ENCODE peak calls at places on chromosomes 6 and 20, in four cellular contexts. J is lower leg skin, K is HepG2, V is glutamatergic neuron. N is an unnamed sample.

GRCh38 chr6:44000164-44000842 is 126.9 kb downstream of the MRPL14 start:
- DNase-seq in J (no peak), K (no peak), V (no peak), N (peak)

GRCh38 chr20:56606174-56606945 is 22.7 kb upstream of the TFAP2C start:
- DNase-seq in J (no peak), K (no peak), V (no peak), N (no peak)

GRCh38 chr6:134774244-134774643 is 175.7 kb downstream of the ALDH8A1 start:
- DNase-seq in J (no peak), K (no peak), V (no peak), N (no peak)

GRCh38 chr20:38805958-38806854 is 709 bp downstream of the PPP1R16B start:
- DNase-seq in J (peak), K (no peak), V (peak), N (peak)

GRCh38 chr6:149323925-149324324 is 6.4 kb downstream of the TAB2 start:
- DNase-seq in J (no peak), K (no peak), V (no peak), N (no peak)

GRCh38 chr6:49913656-49914055 is 47.3 kb upstream of the CRISP1 start:
- DNase-seq in J (no peak), K (no peak), V (no peak), N (no peak)

GRCh38 chr20:35039146-35039545 is 53.5 kb downstream of the TRPC4AP start:
- DNase-seq in J (no peak), K (no peak), V (no peak), N (peak)

GRCh38 chr20:48170625-48171024 is 385.3 kb upstream of the SULF2 start:
- DNase-seq in J (no peak), K (no peak), V (no peak), N (no peak)

GRCh38 chr6:43942616-43943015 is 172.6 kb downstream of the VEGFA start:
- DNase-seq in J (no peak), K (no peak), V (no peak), N (no peak)

GRCh38 chr20:60057866-60058807 is 99.9 kb downstream of the CDH26 start:
- DNase-seq in J (peak), K (no peak), V (peak), N (peak)

GRCh38 chr6:26175428-26176181 is 88.4 kb downstream of the HFE start:
- DNase-seq in J (no peak), K (peak), V (no peak), N (no peak)

GRCh38 chr6:80472276-80472675 is 365.8 kb downstream of the BCKDHB start:
- DNase-seq in J (no peak), K (no peak), V (no peak), N (no peak)

GRCh38 chr20:13353261-13353945 is 132.3 kb downstream of the ISM1 start:
- DNase-seq in J (no peak), K (no peak), V (no peak), N (no peak)

GRCh38 chr6:15026832-15027231 is 219.0 kb upstream of the JARID2 start:
- DNase-seq in J (no peak), K (peak), V (no peak), N (no peak)

GRCh38 chr6:166341464-166341863 is 881 bp downstream of the SFT2D1 start:
- DNase-seq in J (no peak), K (no peak), V (no peak), N (no peak)

GRCh38 chr6:124963416-124964083 is 1.3 kb downstream of the RNF217 start:
- DNase-seq in J (no peak), K (no peak), V (no peak), N (no peak)

GRCh38 chr6:170024940-170025339 is 265.9 kb downstream of the DLL1 start:
- DNase-seq in J (peak), K (no peak), V (no peak), N (peak)

GRCh38 chr20:699811-700338 is 24.3 kb upstream of the SCRT2 start:
- DNase-seq in J (no peak), K (no peak), V (peak), N (no peak)

GRCh38 chr6:85641522-85641915 is 1.2 kb downstream of the SYNCRIP start:
- DNase-seq in J (no peak), K (no peak), V (no peak), N (no peak)

GRCh38 chr6:107496041-107496440 is 6.1 kb downstream of the SOBP start:
- DNase-seq in J (no peak), K (no peak), V (no peak), N (no peak)

GRCh38 chr6:137866200-137866913 is 702 bp upstream of the TNFAIP3 start:
- DNase-seq in J (peak), K (no peak), V (peak), N (peak)

GRCh38 chr6:70175770-70176169 is 127.1 kb downstream of the COL9A1 start:
- DNase-seq in J (no peak), K (no peak), V (no peak), N (no peak)

GRCh38 chr6:166466178-166467122 is 83.7 kb upstream of the MPC1 start:
- DNase-seq in J (peak), K (no peak), V (peak), N (no peak)

DNA sequence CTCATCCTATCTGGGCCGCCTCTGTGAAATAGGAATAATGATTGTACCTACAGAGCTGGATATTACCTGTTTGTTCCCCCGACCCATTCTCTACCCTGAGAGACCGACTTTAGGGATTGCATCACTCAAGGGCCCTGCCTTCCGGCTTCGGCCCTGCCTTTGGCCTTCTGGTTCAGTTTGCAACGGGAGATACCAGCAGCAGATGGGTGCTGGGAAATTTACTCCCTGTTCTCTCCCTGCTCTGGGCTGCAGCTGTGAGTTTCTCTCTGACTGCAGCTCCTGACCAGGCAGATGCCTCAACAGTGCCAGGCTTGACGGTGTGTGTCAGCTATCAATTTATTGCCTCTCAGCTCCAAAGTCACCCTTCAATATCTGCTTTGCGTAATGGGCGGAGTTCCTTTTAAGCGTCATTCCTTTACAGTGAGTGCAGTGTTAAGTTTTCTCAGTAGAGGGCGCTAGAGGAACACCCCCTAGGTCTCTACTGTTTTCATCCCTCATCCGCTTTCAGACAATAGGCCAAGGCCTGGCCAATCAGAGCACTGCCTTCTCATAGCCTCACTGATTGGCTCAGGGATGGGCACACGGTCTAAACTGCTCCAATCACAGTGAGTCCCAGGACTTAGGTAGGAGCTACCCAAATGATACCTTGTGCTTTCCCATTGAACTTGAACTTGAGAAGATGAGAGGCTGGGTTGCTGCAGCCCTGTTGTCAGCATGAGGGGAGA is 30.0 kb downstream of the KCNG1 start:
- DNase-seq in J (no peak), K (peak), V (peak), N (no peak)
- TF ChIP-seq CTCF in J (peak), K (peak), V (peak), N (peak)

DNA sequence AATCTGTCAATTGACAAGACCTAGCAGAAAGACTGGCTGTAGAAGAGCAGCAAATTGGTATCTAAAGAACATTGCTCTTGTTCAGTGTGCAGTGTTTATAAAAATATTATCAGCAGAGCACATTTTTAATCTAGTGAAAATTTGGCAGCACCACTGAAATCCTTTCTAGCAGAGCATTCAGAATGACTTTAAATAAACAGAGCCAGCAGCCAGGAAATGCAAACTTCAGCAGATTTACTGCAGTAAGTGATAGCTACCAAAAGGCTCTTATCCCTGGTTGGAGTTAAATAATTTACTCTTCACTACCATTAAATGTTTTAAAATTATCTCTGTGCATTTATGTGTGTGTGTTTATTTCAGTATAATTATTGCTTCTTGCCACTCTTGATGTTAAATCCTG is 590.9 kb upstream of the CITED2 start:
- DNase-seq in J (no peak), K (no peak), V (no peak), N (no peak)
- TF ChIP-seq CTCF in J (no peak), K (no peak), V (no peak), N (no peak)

GRCh38 chr6:24064106-24064505 is 61.9 kb upstream of the NRSN1 start:
- DNase-seq in J (no peak), K (peak), V (no peak), N (no peak)
- TF ChIP-seq CTCF in J (no peak), K (peak), V (peak), N (no peak)

GRCh38 chr6:164897523-164898094 is 411.8 kb downstream of the C6orf118 start:
- DNase-seq in J (no peak), K (no peak), V (no peak), N (no peak)
- TF ChIP-seq CTCF in J (no peak), K (no peak), V (peak), N (no peak)

DNA sequence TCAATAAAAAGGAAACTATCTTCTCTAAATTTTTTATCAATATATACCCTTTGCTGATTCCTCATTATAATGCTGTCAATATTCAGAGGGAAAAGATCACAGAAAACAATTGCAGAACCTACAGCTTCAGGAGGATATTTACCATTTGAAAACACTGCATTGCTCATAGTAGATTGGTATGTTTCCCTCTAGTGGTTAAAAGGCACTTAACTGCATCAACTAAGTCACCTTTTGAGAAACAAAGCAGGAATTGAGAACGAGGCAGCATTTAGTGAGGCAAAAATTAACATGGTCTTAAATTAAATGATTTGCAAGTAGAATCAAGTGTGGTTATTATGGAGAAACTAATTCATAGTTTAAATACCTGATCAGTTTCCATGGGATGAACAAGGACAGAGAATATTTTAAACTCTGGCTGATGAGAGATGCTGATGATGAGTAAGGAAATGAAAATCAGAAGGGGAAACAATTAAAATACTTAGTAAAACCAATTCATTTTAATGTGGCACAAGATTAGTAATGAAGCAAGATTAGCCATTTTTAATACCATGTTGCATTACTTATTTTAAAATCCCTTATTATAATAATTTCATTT is 642.1 kb downstream of the EPHA7 start:
- DNase-seq in J (no peak), K (peak), V (no peak), N (no peak)
- TF ChIP-seq CTCF in J (no peak), K (peak), V (peak), N (peak)

GRCh38 chr20:62685781-62686555 is 22.7 kb upstream of the NTSR1 start:
- DNase-seq in J (no peak), K (peak), V (peak), N (peak)
- TF ChIP-seq CTCF in J (no peak), K (no peak), V (no peak), N (no peak)

GRCh38 chr6:157558487-157559200 is 177.7 kb downstream of the ZDHHC14 start:
- DNase-seq in J (no peak), K (no peak), V (no peak), N (no peak)

GRCh38 chr6:157555795-157556645 is 175.0 kb downstream of the ZDHHC14 start:
- DNase-seq in J (peak), K (no peak), V (no peak), N (no peak)

GRCh38 chr6:157558049-157558448 is 177.1 kb downstream of the ZDHHC14 start:
- DNase-seq in J (peak), K (no peak), V (no peak), N (no peak)

GRCh38 chr6:157557541-157557940 is 176.6 kb downstream of the ZDHHC14 start:
- DNase-seq in J (no peak), K (no peak), V (no peak), N (no peak)

GRCh38 chr6:157556671-157557430 is 175.9 kb downstream of the ZDHHC14 start:
- DNase-seq in J (peak), K (no peak), V (no peak), N (no peak)
- TF ChIP-seq CTCF in J (no peak), K (no peak), V (no peak), N (no peak)

N was measured in left lung.